ENCODE peak calls at places on chromosome 13, in five cellular contexts. K, O, Y, L and E are unnamed samples.
A peak's percentile ranks its signal among the peaks of the same experiment; 100 is the strongest.

GRCh38 chr13:53015971-53016370 is 12.6 kb upstream of the OLFM4 start:
- DNase-seq in K (no peak), O (no peak), Y (no peak), L (no peak), E (no peak)

GRCh38 chr13:82803341-82803740 is 1078.9 kb downstream of the SLITRK1 start:
- DNase-seq in K (no peak), O (no peak), Y (peak; percentile 67), L (no peak), E (peak; percentile 4)

GRCh38 chr13:70253834-70254233 is 145.6 kb upstream of the KLHL1 start:
- DNase-seq in K (peak; percentile 18), O (no peak), Y (peak; percentile 15), L (no peak), E (peak; percentile 76)

GRCh38 chr13:33285420-33286124 is at the start of gene STARD13:
- DNase-seq in K (peak; percentile 97), O (peak; percentile 98), Y (peak; percentile 87), L (peak; percentile 95), E (peak; percentile 90)

GRCh38 chr13:112434032-112434431 is 57.9 kb downstream of the SPACA7 start:
- DNase-seq in K (no peak), O (no peak), Y (no peak), L (no peak), E (no peak)

GRCh38 chr13:42747399-42747873 is 33.9 kb upstream of the FAM216B start:
- DNase-seq in K (peak; percentile 96), O (peak; percentile 99), Y (no peak), L (no peak), E (peak; percentile 98)

GRCh38 chr13:112664501-112665203 is 25.2 kb upstream of the ATP11A start:
- DNase-seq in K (no peak), O (peak; percentile 47), Y (no peak), L (no peak), E (peak; percentile 13)

GRCh38 chr13:114151565-114152284 is 19.3 kb upstream of the RASA3 start:
- DNase-seq in K (no peak), O (no peak), Y (no peak), L (no peak), E (peak; percentile 76)

GRCh38 chr13:73189365-73189764 is 130.6 kb downstream of the KLF5 start:
- DNase-seq in K (no peak), O (no peak), Y (no peak), L (no peak), E (peak; percentile 62)

GRCh38 chr13:98842858-98843481 is 90.5 kb upstream of the SLC15A1 start:
- DNase-seq in K (peak; percentile 48), O (peak; percentile 80), Y (peak; percentile 87), L (peak; percentile 44), E (peak; percentile 70)
- H3K27me3 ChIP-seq in K (no peaks in the 10 kb centered on the region), O (no peaks in the 10 kb centered on the region), Y (no peaks in the 10 kb centered on the region), L (no peaks in the 10 kb centered on the region), E (no peaks in the 10 kb centered on the region)

GRCh38 chr13:107625648-107626047 is 589.7 kb downstream of the LIG4 start:
- DNase-seq in K (no peak), O (no peak), Y (no peak), L (no peak), E (no peak)
- TF ChIP-seq CTCF in K (no peak), O (no peak), Y (no peak), L (no peak), E (no peak)

DNA sequence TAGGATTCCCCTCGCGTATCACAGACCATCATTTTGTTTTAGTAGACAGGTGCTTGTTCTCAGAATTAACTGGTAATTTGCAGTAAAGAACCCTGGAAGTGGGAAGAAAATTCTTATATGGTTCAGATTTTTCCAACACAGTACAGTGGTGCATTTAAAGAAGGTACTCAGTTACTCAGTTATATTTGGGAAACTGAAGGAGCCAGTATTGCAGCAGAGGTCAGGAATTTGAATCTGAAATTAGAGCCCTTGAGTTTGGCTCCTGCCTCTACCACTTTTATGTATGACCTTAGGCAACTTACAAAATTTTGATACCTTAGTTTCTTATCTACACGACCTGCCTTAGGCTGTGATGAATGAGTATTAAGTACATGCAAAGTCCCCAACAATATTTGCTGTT is 19.7 kb downstream of the METTL21C start:
- DNase-seq in K (no peak), O (no peak), Y (no peak), L (no peak), E (no peak)
- H3K36me3 ChIP-seq in K (peaks cover 42% of the 10 kb centered on the region), O (peaks cover 32% of the 10 kb centered on the region), Y (peaks cover 56% of the 10 kb centered on the region), L (peaks cover 98% of the 10 kb centered on the region), E (peaks cover 1% of the 10 kb centered on the region)

GRCh38 chr13:28333204-28333900 is 161.6 kb downstream of the FLT1 start:
- DNase-seq in K (no peak), O (no peak), Y (no peak), L (no peak), E (no peak)
- H3K27me3 ChIP-seq in K (no peaks in the 10 kb centered on the region), O (no peaks in the 10 kb centered on the region), Y (no peaks in the 10 kb centered on the region), L (no peaks in the 10 kb centered on the region), E (no peaks in the 10 kb centered on the region)

GRCh38 chr13:78768950-78769349 is 110.0 kb upstream of the OBI1 start:
- DNase-seq in K (no peak), O (no peak), Y (no peak), L (no peak), E (no peak)

GRCh38 chr13:78762825-78763224 is 103.9 kb upstream of the OBI1 start:
- DNase-seq in K (no peak), O (no peak), Y (no peak), L (no peak), E (peak; percentile 2)

GRCh38 chr13:78759704-78760103 is 100.7 kb upstream of the OBI1 start:
- DNase-seq in K (no peak), O (no peak), Y (no peak), L (no peak), E (no peak)

DNA sequence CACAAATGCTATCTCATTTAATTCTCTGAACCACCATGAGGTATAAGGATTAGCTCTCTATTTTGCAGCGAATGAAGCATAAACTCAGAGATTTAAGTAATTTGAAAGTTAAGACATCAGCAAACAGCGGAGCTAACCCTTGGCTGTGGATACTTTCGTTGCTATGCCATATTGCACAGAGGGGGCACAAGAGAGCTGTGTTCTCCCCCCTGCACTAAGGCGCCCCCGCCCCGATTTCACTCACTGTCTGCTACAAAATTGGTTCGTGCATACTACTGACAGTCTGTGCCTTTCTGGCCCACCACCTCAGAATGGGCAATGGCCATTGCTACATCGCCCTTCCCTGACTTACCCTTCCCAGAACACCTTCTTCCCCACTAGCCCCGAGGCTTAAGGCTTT is 105.7 kb upstream of the OBI1 start:
- DNase-seq in K (no peak), O (no peak), Y (no peak), L (no peak), E (no peak)
- TF ChIP-seq CTCF in K (no peak), O (no peak), Y (no peak), L (no peak), E (no peak)

GRCh38 chr13:45534604-45535003 is 69.9 kb downstream of the COG3 start:
- DNase-seq in K (no peak), O (no peak), Y (no peak), L (no peak), E (no peak)

GRCh38 chr13:45537506-45537905 is 72.8 kb downstream of the COG3 start:
- DNase-seq in K (no peak), O (peak; percentile 77), Y (no peak), L (no peak), E (no peak)

GRCh38 chr13:45540195-45540594 is 75.3 kb downstream of the ERICH6B start:
- DNase-seq in K (no peak), O (no peak), Y (no peak), L (no peak), E (no peak)

GRCh38 chr13:45538382-45538781 is 73.6 kb downstream of the COG3 start:
- DNase-seq in K (no peak), O (no peak), Y (no peak), L (no peak), E (no peak)

DNA sequence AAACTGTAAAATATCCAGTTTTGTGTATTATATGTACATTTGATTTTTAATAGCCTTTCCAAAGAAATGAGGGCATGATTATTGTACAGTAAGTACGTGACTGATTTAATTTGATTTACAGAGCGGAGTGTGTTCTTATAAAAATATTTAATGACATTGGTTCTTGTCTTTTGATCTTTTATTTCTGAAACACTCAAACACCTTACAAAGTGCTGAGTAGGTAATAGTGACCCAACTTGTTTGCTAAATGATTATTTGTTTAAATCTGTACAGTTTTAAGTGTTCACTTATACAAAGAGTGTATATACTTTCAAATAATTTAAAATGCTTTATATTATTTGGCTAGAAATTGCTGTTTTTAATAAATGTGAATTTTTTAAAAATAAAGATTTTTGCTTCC is 71.5 kb downstream of the COG3 start:
- DNase-seq in K (no peak), O (no peak), Y (no peak), L (no peak), E (no peak)
- H3K36me3 ChIP-seq in K (peaks cover 36% of the 10 kb centered on the region), O (peaks cover 34% of the 10 kb centered on the region), Y (peaks cover 21% of the 10 kb centered on the region), L (peaks cover 55% of the 10 kb centered on the region), E (peaks cover 5% of the 10 kb centered on the region)

GRCh38 chr13:27915301-27916207 is 4.2 kb upstream of the PDX1 start:
- DNase-seq in K (no peak), O (no peak), Y (no peak), L (no peak), E (peak; percentile 38)
- H3K27me3 ChIP-seq in K (peaks cover 62% of the 10 kb centered on the region), O (peaks cover 55% of the 10 kb centered on the region), Y (peaks cover 76% of the 10 kb centered on the region), L (peaks cover 84% of the 10 kb centered on the region), E (peaks cover 34% of the 10 kb centered on the region)

GRCh38 chr13:38787550-38787949 is 100.7 kb downstream of the FREM2 start:
- DNase-seq in K (no peak), O (no peak), Y (no peak), L (no peak), E (no peak)
- TF ChIP-seq CTCF in K (no peak), O (no peak), Y (no peak), L (no peak), E (no peak)